ENCODE peak calls at places on chromosomes 1 and 21, in nine cellular contexts. One of them, this sample, is unnamed.

GRCh38 chr1:160971618-160972056 is 17.0 kb upstream of the ITLN2 start:
- DNase-seq in iris pigment epithelial cell: no peak
- DNase-seq in NCI-H1930: no peak
- DNase-seq in retinal pigment epithelial cell: no peak
- DNase-seq in CD8-positive, alpha-beta T cell: no peak
- DNase-seq in AG04450: no peak
- DNase-seq in SJSA1: no peak
- DNase-seq in uterus: no peak
- DNase-seq in progenitor cell of endocrine pancreas: no peak
- DNase-seq in this sample: peak

GRCh38 chr1:159779403-159779851 is 1.3 kb upstream of the DUSP23 start:
- DNase-seq in retinal pigment epithelial cell: peak
- DNase-seq in progenitor cell of endocrine pancreas: no peak
- DNase-seq in SJSA1: no peak
- DNase-seq in AG04450: peak
- DNase-seq in CD8-positive, alpha-beta T cell: no peak
- DNase-seq in uterus: no peak
- DNase-seq in NCI-H1930: no peak
- DNase-seq in iris pigment epithelial cell: peak
- DNase-seq in this sample: no peak

GRCh38 chr1:26788836-26789611 is 1.3 kb downstream of the PIGV start:
- DNase-seq in AG04450: peak
- DNase-seq in NCI-H1930: peak
- DNase-seq in CD8-positive, alpha-beta T cell: peak
- DNase-seq in retinal pigment epithelial cell: no peak
- DNase-seq in iris pigment epithelial cell: peak
- DNase-seq in progenitor cell of endocrine pancreas: peak
- DNase-seq in SJSA1: peak
- DNase-seq in uterus: peak
- DNase-seq in this sample: peak

GRCh38 chr1:28099050-28099769 is 10.8 kb upstream of the EYA3 start:
- DNase-seq in retinal pigment epithelial cell: no peak
- DNase-seq in uterus: no peak
- DNase-seq in AG04450: no peak
- DNase-seq in iris pigment epithelial cell: no peak
- DNase-seq in CD8-positive, alpha-beta T cell: no peak
- DNase-seq in SJSA1: peak
- DNase-seq in NCI-H1930: no peak
- DNase-seq in progenitor cell of endocrine pancreas: no peak
- DNase-seq in this sample: no peak

GRCh38 chr1:21149430-21149861 is 27.3 kb downstream of the EIF4G3 start:
- DNase-seq in uterus: no peak
- DNase-seq in progenitor cell of endocrine pancreas: no peak
- DNase-seq in SJSA1: no peak
- DNase-seq in CD8-positive, alpha-beta T cell: no peak
- DNase-seq in retinal pigment epithelial cell: no peak
- DNase-seq in AG04450: no peak
- DNase-seq in iris pigment epithelial cell: peak
- DNase-seq in NCI-H1930: no peak
- DNase-seq in this sample: no peak

GRCh38 chr1:150970818-150971582 is 3.6 kb downstream of the CERS2 start:
- DNase-seq in retinal pigment epithelial cell: no peak
- DNase-seq in progenitor cell of endocrine pancreas: no peak
- DNase-seq in CD8-positive, alpha-beta T cell: no peak
- DNase-seq in SJSA1: no peak
- DNase-seq in iris pigment epithelial cell: peak
- DNase-seq in NCI-H1930: no peak
- DNase-seq in AG04450: peak
- DNase-seq in uterus: peak
- DNase-seq in this sample: no peak

GRCh38 chr1:195908121-195908520 is 700.1 kb downstream of the KCNT2 start:
- DNase-seq in NCI-H1930: no peak
- DNase-seq in progenitor cell of endocrine pancreas: no peak
- DNase-seq in CD8-positive, alpha-beta T cell: no peak
- DNase-seq in SJSA1: no peak
- DNase-seq in AG04450: peak
- DNase-seq in iris pigment epithelial cell: peak
- DNase-seq in uterus: no peak
- DNase-seq in retinal pigment epithelial cell: no peak
- DNase-seq in this sample: no peak

GRCh38 chr1:234755449-234755863 is 145.5 kb upstream of the IRF2BP2 start:
- DNase-seq in uterus: peak
- DNase-seq in NCI-H1930: no peak
- DNase-seq in progenitor cell of endocrine pancreas: no peak
- DNase-seq in iris pigment epithelial cell: peak
- DNase-seq in SJSA1: peak
- DNase-seq in AG04450: peak
- DNase-seq in retinal pigment epithelial cell: no peak
- DNase-seq in CD8-positive, alpha-beta T cell: no peak
- DNase-seq in this sample: no peak

GRCh38 chr1:44848456-44849181 is 5.6 kb upstream of the PTCH2 start:
- DNase-seq in uterus: no peak
- DNase-seq in AG04450: no peak
- DNase-seq in retinal pigment epithelial cell: no peak
- DNase-seq in progenitor cell of endocrine pancreas: no peak
- DNase-seq in SJSA1: peak
- DNase-seq in NCI-H1930: no peak
- DNase-seq in iris pigment epithelial cell: no peak
- DNase-seq in CD8-positive, alpha-beta T cell: no peak
- DNase-seq in this sample: no peak

GRCh38 chr21:44255519-44255981 is 6.1 kb downstream of the DNMT3L start:
- DNase-seq in AG04450: no peak
- DNase-seq in NCI-H1930: no peak
- DNase-seq in CD8-positive, alpha-beta T cell: no peak
- DNase-seq in retinal pigment epithelial cell: no peak
- DNase-seq in progenitor cell of endocrine pancreas: peak
- DNase-seq in iris pigment epithelial cell: no peak
- DNase-seq in uterus: no peak
- DNase-seq in SJSA1: no peak
- DNase-seq in this sample: no peak

GRCh38 chr1:202713110-202713509 is 2.9 kb upstream of the SYT2 start:
- DNase-seq in uterus: no peak
- DNase-seq in progenitor cell of endocrine pancreas: no peak
- DNase-seq in SJSA1: peak
- DNase-seq in retinal pigment epithelial cell: no peak
- DNase-seq in CD8-positive, alpha-beta T cell: no peak
- DNase-seq in AG04450: no peak
- DNase-seq in NCI-H1930: no peak
- DNase-seq in iris pigment epithelial cell: no peak
- DNase-seq in this sample: no peak

GRCh38 chr1:14254184-14254583 is 344.3 kb upstream of the KAZN start:
- DNase-seq in progenitor cell of endocrine pancreas: no peak
- DNase-seq in iris pigment epithelial cell: no peak
- DNase-seq in AG04450: no peak
- DNase-seq in SJSA1: no peak
- DNase-seq in retinal pigment epithelial cell: no peak
- DNase-seq in NCI-H1930: peak
- DNase-seq in CD8-positive, alpha-beta T cell: no peak
- DNase-seq in uterus: peak
- DNase-seq in this sample: no peak

GRCh38 chr1:210654176-210654786 is 325.6 kb downstream of the HHAT start:
- DNase-seq in SJSA1: no peak
- DNase-seq in progenitor cell of endocrine pancreas: no peak
- DNase-seq in AG04450: no peak
- DNase-seq in iris pigment epithelial cell: no peak
- DNase-seq in NCI-H1930: no peak
- DNase-seq in retinal pigment epithelial cell: no peak
- DNase-seq in uterus: no peak
- DNase-seq in CD8-positive, alpha-beta T cell: no peak
- DNase-seq in this sample: no peak

GRCh38 chr1:235864965-235865525 is 1.7 kb downstream of the LYST start:
- DNase-seq in NCI-H1930: no peak
- DNase-seq in AG04450: no peak
- DNase-seq in retinal pigment epithelial cell: no peak
- DNase-seq in progenitor cell of endocrine pancreas: no peak
- DNase-seq in CD8-positive, alpha-beta T cell: no peak
- DNase-seq in uterus: no peak
- DNase-seq in SJSA1: no peak
- DNase-seq in iris pigment epithelial cell: no peak
- DNase-seq in this sample: no peak

GRCh38 chr1:59880001-59880400 is 46.6 kb downstream of the CYP2J2 start:
- DNase-seq in CD8-positive, alpha-beta T cell: no peak
- DNase-seq in progenitor cell of endocrine pancreas: no peak
- DNase-seq in retinal pigment epithelial cell: no peak
- DNase-seq in AG04450: no peak
- DNase-seq in uterus: no peak
- DNase-seq in SJSA1: no peak
- DNase-seq in iris pigment epithelial cell: no peak
- DNase-seq in NCI-H1930: no peak
- DNase-seq in this sample: no peak